ENCODE peak calls at places on chromosomes 5 and 9, in nine cellular contexts. K, Y, E, Z, R, G, P, J and F are unnamed samples.

GRCh38 chr5:6365977-6366590 is 12.3 kb downstream of the MED10 start:
- DNase-seq in K (no peak), G (peak), Y (no peak), E (no peak), P (no peak), Z (no peak), R (no peak), J (no peak), F (no peak)

GRCh38 chr5:6649186-6649585 is 15.9 kb downstream of the SRD5A1 start:
- DNase-seq in K (no peak), R (peak), Z (no peak), P (no peak), J (no peak), Y (no peak), E (no peak), G (no peak), F (no peak)

GRCh38 chr5:151589878-151590570 is 1.1 kb downstream of the FAT2 start:
- DNase-seq in Y (no peak), G (no peak), Z (no peak), P (no peak), K (no peak), E (no peak), J (peak), R (no peak), F (no peak)

GRCh38 chr9:92738661-92739081 is 26.0 kb downstream of the BICD2 start:
- DNase-seq in Y (no peak), J (no peak), G (peak), E (no peak), K (no peak), R (no peak), Z (peak), P (no peak), F (no peak)

GRCh38 chr9:129336601-129337286 is 158.7 kb upstream of the IER5L start:
- DNase-seq in R (peak), P (peak), G (peak), Z (peak), K (peak), E (no peak), J (peak), Y (peak), F (peak)

GRCh38 chr9:94928696-94929372 is 202.3 kb downstream of the AOPEP start:
- DNase-seq in P (no peak), Y (no peak), Z (no peak), R (no peak), J (no peak), K (no peak), E (no peak), G (no peak), F (no peak)

GRCh38 chr9:96033896-96034295 is 158.4 kb downstream of the ERCC6L2 start:
- DNase-seq in Y (no peak), K (no peak), R (no peak), J (no peak), G (no peak), E (no peak), P (no peak), Z (no peak), F (no peak)

GRCh38 chr5:73909474-73909873 is 283.5 kb downstream of the ARHGEF28 start:
- DNase-seq in G (no peak), P (no peak), J (no peak), Y (no peak), R (no peak), E (no peak), Z (peak), K (no peak), F (no peak)

GRCh38 chr5:6962256-6962655 is 249.0 kb downstream of the TENT4A start:
- DNase-seq in G (no peak), P (no peak), E (no peak), J (no peak), Y (no peak), K (no peak), Z (no peak), R (no peak), F (no peak)

GRCh38 chr5:112418412-112419049 is 546 bp downstream of the EPB41L4A start:
- DNase-seq in R (no peak), Z (no peak), G (no peak), E (no peak), Y (no peak), J (no peak), K (no peak), P (no peak), F (peak)

GRCh38 chr5:154793599-154794524 is 38.7 kb downstream of the LARP1 start:
- DNase-seq in E (no peak), P (no peak), R (no peak), G (no peak), Z (peak), Y (no peak), J (peak), K (no peak), F (no peak)

GRCh38 chr5:172299916-172300439 is 16.4 kb upstream of the UBTD2 start:
- DNase-seq in E (no peak), K (no peak), P (no peak), R (no peak), Y (no peak), J (peak), G (no peak), Z (no peak), F (no peak)

GRCh38 chr5:12615141-12615820 is 711.0 kb upstream of the CTNND2 start:
- DNase-seq in K (no peak), R (no peak), Z (no peak), Y (no peak), G (no peak), E (no peak), P (no peak), J (no peak), F (no peak)

GRCh38 chr5:107853696-107854095 is 183.0 kb upstream of the EFNA5 start:
- DNase-seq in Z (no peak), R (no peak), K (no peak), Y (no peak), J (no peak), G (no peak), E (no peak), P (no peak), F (no peak)

GRCh38 chr5:52811067-52811749 is 23.5 kb downstream of the ITGA1 start:
- DNase-seq in E (no peak), R (no peak), G (no peak), J (peak), Y (no peak), P (no peak), Z (no peak), K (no peak), F (no peak)